ENCODE peak calls at places on chromosomes 2 and 18, in ten cellular contexts. One of them, this sample, is unnamed.

GRCh38 chr18:50661013-50661412 is 101.1 kb downstream of the MAPK4 start:
- DNase-seq in NCI-H748 treated with DMSO at 0.1 percent for 48 hours: no peak
- DNase-seq in HT1080: no peak
- DNase-seq in G401: no peak
- DNase-seq in OCI-LY7: no peak
- DNase-seq in thyroid gland: no peak
- DNase-seq in HFFc6: no peak
- DNase-seq in activated CD4-positive, alpha-beta T cell treated with anti-CD3 and anti-CD28 coated beads, Interleukin-2, amount 50 U/mL, for 1 hour: no peak
- DNase-seq in stimulated activated CD4-positive, alpha-beta T cell treated with anti-CD3 and anti-CD28 coated beads, Interleukin-12 subunit alpha, Interleukin-12 subunit beta, amount 100 ng/mL, for 4 hours: no peak
- DNase-seq in HCT116: no peak
- DNase-seq in this sample: no peak

GRCh38 chr2:46248171-46248570 is 49.0 kb upstream of the EPAS1 start:
- DNase-seq in HFFc6: no peak
- DNase-seq in NCI-H748 treated with DMSO at 0.1 percent for 48 hours: no peak
- DNase-seq in stimulated activated CD4-positive, alpha-beta T cell treated with anti-CD3 and anti-CD28 coated beads, Interleukin-12 subunit alpha, Interleukin-12 subunit beta, amount 100 ng/mL, for 4 hours: no peak
- DNase-seq in activated CD4-positive, alpha-beta T cell treated with anti-CD3 and anti-CD28 coated beads, Interleukin-2, amount 50 U/mL, for 1 hour: no peak
- DNase-seq in OCI-LY7: no peak
- DNase-seq in HCT116: no peak
- DNase-seq in thyroid gland: no peak
- DNase-seq in G401: no peak
- DNase-seq in HT1080: no peak
- DNase-seq in this sample: no peak

GRCh38 chr18:60493066-60493465 is 120.5 kb upstream of the MC4R start:
- DNase-seq in HCT116: no peak
- DNase-seq in G401: no peak
- DNase-seq in thyroid gland: no peak
- DNase-seq in OCI-LY7: no peak
- DNase-seq in stimulated activated CD4-positive, alpha-beta T cell treated with anti-CD3 and anti-CD28 coated beads, Interleukin-12 subunit alpha, Interleukin-12 subunit beta, amount 100 ng/mL, for 4 hours: no peak
- DNase-seq in HFFc6: no peak
- DNase-seq in NCI-H748 treated with DMSO at 0.1 percent for 48 hours: no peak
- DNase-seq in HT1080: no peak
- DNase-seq in activated CD4-positive, alpha-beta T cell treated with anti-CD3 and anti-CD28 coated beads, Interleukin-2, amount 50 U/mL, for 1 hour: no peak
- DNase-seq in this sample: no peak

GRCh38 chr2:51120754-51121280 is 88.9 kb upstream of the NRXN1 start:
- DNase-seq in thyroid gland: no peak
- DNase-seq in HCT116: no peak
- DNase-seq in stimulated activated CD4-positive, alpha-beta T cell treated with anti-CD3 and anti-CD28 coated beads, Interleukin-12 subunit alpha, Interleukin-12 subunit beta, amount 100 ng/mL, for 4 hours: no peak
- DNase-seq in HT1080: peak
- DNase-seq in G401: no peak
- DNase-seq in OCI-LY7: no peak
- DNase-seq in HFFc6: no peak
- DNase-seq in NCI-H748 treated with DMSO at 0.1 percent for 48 hours: no peak
- DNase-seq in activated CD4-positive, alpha-beta T cell treated with anti-CD3 and anti-CD28 coated beads, Interleukin-2, amount 50 U/mL, for 1 hour: no peak
- DNase-seq in this sample: no peak

GRCh38 chr2:148756292-148756975 is 111.9 kb downstream of the EPC2 start:
- DNase-seq in HFFc6: peak
- DNase-seq in HT1080: peak
- DNase-seq in G401: no peak
- DNase-seq in HCT116: no peak
- DNase-seq in OCI-LY7: no peak
- DNase-seq in thyroid gland: no peak
- DNase-seq in stimulated activated CD4-positive, alpha-beta T cell treated with anti-CD3 and anti-CD28 coated beads, Interleukin-12 subunit alpha, Interleukin-12 subunit beta, amount 100 ng/mL, for 4 hours: no peak
- DNase-seq in activated CD4-positive, alpha-beta T cell treated with anti-CD3 and anti-CD28 coated beads, Interleukin-2, amount 50 U/mL, for 1 hour: no peak
- DNase-seq in NCI-H748 treated with DMSO at 0.1 percent for 48 hours: no peak
- DNase-seq in this sample: no peak

GRCh38 chr2:62826141-62826540 is 120.6 kb downstream of the EHBP1 start:
- DNase-seq in HCT116: no peak
- DNase-seq in NCI-H748 treated with DMSO at 0.1 percent for 48 hours: no peak
- DNase-seq in stimulated activated CD4-positive, alpha-beta T cell treated with anti-CD3 and anti-CD28 coated beads, Interleukin-12 subunit alpha, Interleukin-12 subunit beta, amount 100 ng/mL, for 4 hours: no peak
- DNase-seq in G401: no peak
- DNase-seq in HFFc6: peak
- DNase-seq in activated CD4-positive, alpha-beta T cell treated with anti-CD3 and anti-CD28 coated beads, Interleukin-2, amount 50 U/mL, for 1 hour: no peak
- DNase-seq in OCI-LY7: no peak
- DNase-seq in thyroid gland: no peak
- DNase-seq in HT1080: no peak
- DNase-seq in this sample: no peak

GRCh38 chr2:15979051-15979758 is 38.9 kb downstream of the MYCN start:
- DNase-seq in thyroid gland: no peak
- DNase-seq in OCI-LY7: no peak
- DNase-seq in activated CD4-positive, alpha-beta T cell treated with anti-CD3 and anti-CD28 coated beads, Interleukin-2, amount 50 U/mL, for 1 hour: no peak
- DNase-seq in HFFc6: no peak
- DNase-seq in HCT116: no peak
- DNase-seq in NCI-H748 treated with DMSO at 0.1 percent for 48 hours: no peak
- DNase-seq in G401: no peak
- DNase-seq in HT1080: no peak
- DNase-seq in stimulated activated CD4-positive, alpha-beta T cell treated with anti-CD3 and anti-CD28 coated beads, Interleukin-12 subunit alpha, Interleukin-12 subunit beta, amount 100 ng/mL, for 4 hours: no peak
- DNase-seq in this sample: no peak

GRCh38 chr2:6452702-6453481 is 412.8 kb downstream of the CMPK2 start:
- DNase-seq in HCT116: no peak
- DNase-seq in activated CD4-positive, alpha-beta T cell treated with anti-CD3 and anti-CD28 coated beads, Interleukin-2, amount 50 U/mL, for 1 hour: no peak
- DNase-seq in HT1080: peak
- DNase-seq in NCI-H748 treated with DMSO at 0.1 percent for 48 hours: no peak
- DNase-seq in G401: no peak
- DNase-seq in OCI-LY7: peak
- DNase-seq in HFFc6: peak
- DNase-seq in thyroid gland: no peak
- DNase-seq in stimulated activated CD4-positive, alpha-beta T cell treated with anti-CD3 and anti-CD28 coated beads, Interleukin-12 subunit alpha, Interleukin-12 subunit beta, amount 100 ng/mL, for 4 hours: no peak
- DNase-seq in this sample: no peak

GRCh38 chr2:16119741-16120140 is 179.4 kb downstream of the MYCN start:
- DNase-seq in OCI-LY7: no peak
- DNase-seq in activated CD4-positive, alpha-beta T cell treated with anti-CD3 and anti-CD28 coated beads, Interleukin-2, amount 50 U/mL, for 1 hour: no peak
- DNase-seq in HFFc6: no peak
- DNase-seq in HT1080: no peak
- DNase-seq in thyroid gland: no peak
- DNase-seq in stimulated activated CD4-positive, alpha-beta T cell treated with anti-CD3 and anti-CD28 coated beads, Interleukin-12 subunit alpha, Interleukin-12 subunit beta, amount 100 ng/mL, for 4 hours: no peak
- DNase-seq in HCT116: no peak
- DNase-seq in NCI-H748 treated with DMSO at 0.1 percent for 48 hours: no peak
- DNase-seq in G401: no peak
- DNase-seq in this sample: no peak

GRCh38 chr18:57787068-57787682 is 15.9 kb downstream of the ATP8B1 start:
- DNase-seq in G401: no peak
- DNase-seq in activated CD4-positive, alpha-beta T cell treated with anti-CD3 and anti-CD28 coated beads, Interleukin-2, amount 50 U/mL, for 1 hour: no peak
- DNase-seq in HCT116: no peak
- DNase-seq in OCI-LY7: no peak
- DNase-seq in HT1080: no peak
- DNase-seq in thyroid gland: no peak
- DNase-seq in stimulated activated CD4-positive, alpha-beta T cell treated with anti-CD3 and anti-CD28 coated beads, Interleukin-12 subunit alpha, Interleukin-12 subunit beta, amount 100 ng/mL, for 4 hours: no peak
- DNase-seq in NCI-H748 treated with DMSO at 0.1 percent for 48 hours: no peak
- DNase-seq in HFFc6: no peak
- DNase-seq in this sample: no peak

GRCh38 chr2:80515961-80516360 is 211.4 kb upstream of the LRRTM1 start:
- DNase-seq in HFFc6: no peak
- DNase-seq in NCI-H748 treated with DMSO at 0.1 percent for 48 hours: no peak
- DNase-seq in G401: no peak
- DNase-seq in HCT116: no peak
- DNase-seq in stimulated activated CD4-positive, alpha-beta T cell treated with anti-CD3 and anti-CD28 coated beads, Interleukin-12 subunit alpha, Interleukin-12 subunit beta, amount 100 ng/mL, for 4 hours: no peak
- DNase-seq in HT1080: no peak
- DNase-seq in thyroid gland: no peak
- DNase-seq in activated CD4-positive, alpha-beta T cell treated with anti-CD3 and anti-CD28 coated beads, Interleukin-2, amount 50 U/mL, for 1 hour: no peak
- DNase-seq in OCI-LY7: no peak
- DNase-seq in this sample: no peak

GRCh38 chr2:168355779-168356178 is 100.3 kb upstream of the CERS6 start:
- DNase-seq in thyroid gland: no peak
- DNase-seq in stimulated activated CD4-positive, alpha-beta T cell treated with anti-CD3 and anti-CD28 coated beads, Interleukin-12 subunit alpha, Interleukin-12 subunit beta, amount 100 ng/mL, for 4 hours: no peak
- DNase-seq in HT1080: no peak
- DNase-seq in HFFc6: no peak
- DNase-seq in HCT116: no peak
- DNase-seq in G401: no peak
- DNase-seq in NCI-H748 treated with DMSO at 0.1 percent for 48 hours: no peak
- DNase-seq in activated CD4-positive, alpha-beta T cell treated with anti-CD3 and anti-CD28 coated beads, Interleukin-2, amount 50 U/mL, for 1 hour: no peak
- DNase-seq in OCI-LY7: no peak
- DNase-seq in this sample: no peak

GRCh38 chr2:30629866-30630265 is 177.4 kb downstream of the CAPN13 start:
- DNase-seq in OCI-LY7: no peak
- DNase-seq in stimulated activated CD4-positive, alpha-beta T cell treated with anti-CD3 and anti-CD28 coated beads, Interleukin-12 subunit alpha, Interleukin-12 subunit beta, amount 100 ng/mL, for 4 hours: no peak
- DNase-seq in HT1080: peak
- DNase-seq in G401: no peak
- DNase-seq in HFFc6: peak
- DNase-seq in activated CD4-positive, alpha-beta T cell treated with anti-CD3 and anti-CD28 coated beads, Interleukin-2, amount 50 U/mL, for 1 hour: no peak
- DNase-seq in HCT116: no peak
- DNase-seq in NCI-H748 treated with DMSO at 0.1 percent for 48 hours: no peak
- DNase-seq in thyroid gland: no peak
- DNase-seq in this sample: no peak

GRCh38 chr18:61893304-61893970 is 630 bp upstream of the RNF152 start:
- DNase-seq in activated CD4-positive, alpha-beta T cell treated with anti-CD3 and anti-CD28 coated beads, Interleukin-2, amount 50 U/mL, for 1 hour: peak
- DNase-seq in HT1080: peak
- DNase-seq in HFFc6: peak
- DNase-seq in thyroid gland: peak
- DNase-seq in OCI-LY7: no peak
- DNase-seq in NCI-H748 treated with DMSO at 0.1 percent for 48 hours: no peak
- DNase-seq in stimulated activated CD4-positive, alpha-beta T cell treated with anti-CD3 and anti-CD28 coated beads, Interleukin-12 subunit alpha, Interleukin-12 subunit beta, amount 100 ng/mL, for 4 hours: peak
- DNase-seq in G401: no peak
- DNase-seq in HCT116: no peak
- DNase-seq in this sample: peak

GRCh38 chr2:240355001-240355891 is 80.2 kb upstream of the GPC1 start:
- DNase-seq in HT1080: no peak
- DNase-seq in HCT116: no peak
- DNase-seq in G401: no peak
- DNase-seq in thyroid gland: no peak
- DNase-seq in activated CD4-positive, alpha-beta T cell treated with anti-CD3 and anti-CD28 coated beads, Interleukin-2, amount 50 U/mL, for 1 hour: no peak
- DNase-seq in HFFc6: peak
- DNase-seq in stimulated activated CD4-positive, alpha-beta T cell treated with anti-CD3 and anti-CD28 coated beads, Interleukin-12 subunit alpha, Interleukin-12 subunit beta, amount 100 ng/mL, for 4 hours: no peak
- DNase-seq in OCI-LY7: no peak
- DNase-seq in NCI-H748 treated with DMSO at 0.1 percent for 48 hours: no peak
- DNase-seq in this sample: no peak